ENCODE peak calls at places on chromosomes 7 and 10, in ten cellular contexts. One of them, this sample, is unnamed.

GRCh38 chr7:137874390-137874789 is 27.6 kb upstream of the DGKI start:
- DNase-seq in GM12865: no peak
- DNase-seq in naive thymus-derived CD4-positive, alpha-beta T cell: no peak
- DNase-seq in endothelial cell of umbilical vein: peak
- DNase-seq in cardiac muscle cell: no peak
- DNase-seq in PC-3: no peak
- DNase-seq in left ventricle myocardium inferior: no peak
- DNase-seq in IMR-90: peak
- DNase-seq in esophagus squamous epithelium: no peak
- DNase-seq in lung: no peak
- DNase-seq in this sample: no peak

GRCh38 chr10:34314457-34314856 is 500.6 kb downstream of the PARD3 start:
- DNase-seq in left ventricle myocardium inferior: no peak
- DNase-seq in esophagus squamous epithelium: no peak
- DNase-seq in PC-3: no peak
- DNase-seq in IMR-90: no peak
- DNase-seq in cardiac muscle cell: no peak
- DNase-seq in naive thymus-derived CD4-positive, alpha-beta T cell: no peak
- DNase-seq in lung: no peak
- DNase-seq in endothelial cell of umbilical vein: no peak
- DNase-seq in GM12865: no peak
- DNase-seq in this sample: no peak

GRCh38 chr10:130743751-130744191 is 567.8 kb downstream of the TCERG1L start:
- DNase-seq in GM12865: no peak
- DNase-seq in cardiac muscle cell: no peak
- DNase-seq in endothelial cell of umbilical vein: no peak
- DNase-seq in naive thymus-derived CD4-positive, alpha-beta T cell: no peak
- DNase-seq in left ventricle myocardium inferior: no peak
- DNase-seq in lung: no peak
- DNase-seq in PC-3: no peak
- DNase-seq in esophagus squamous epithelium: no peak
- DNase-seq in IMR-90: no peak
- DNase-seq in this sample: no peak

GRCh38 chr10:70457759-70458305 is 16.4 kb upstream of the NODAL start:
- DNase-seq in naive thymus-derived CD4-positive, alpha-beta T cell: no peak
- DNase-seq in left ventricle myocardium inferior: no peak
- DNase-seq in GM12865: no peak
- DNase-seq in IMR-90: no peak
- DNase-seq in PC-3: no peak
- DNase-seq in lung: no peak
- DNase-seq in endothelial cell of umbilical vein: no peak
- DNase-seq in cardiac muscle cell: no peak
- DNase-seq in esophagus squamous epithelium: no peak
- DNase-seq in this sample: no peak

GRCh38 chr7:131016230-131016629 is 282.2 kb upstream of the KLF14 start:
- DNase-seq in left ventricle myocardium inferior: no peak
- DNase-seq in GM12865: no peak
- DNase-seq in PC-3: peak
- DNase-seq in cardiac muscle cell: no peak
- DNase-seq in naive thymus-derived CD4-positive, alpha-beta T cell: no peak
- DNase-seq in esophagus squamous epithelium: no peak
- DNase-seq in lung: no peak
- DNase-seq in endothelial cell of umbilical vein: peak
- DNase-seq in IMR-90: no peak
- DNase-seq in this sample: no peak

GRCh38 chr10:89683911-89684310 is 17.5 kb upstream of the KIF20B start:
- DNase-seq in left ventricle myocardium inferior: no peak
- DNase-seq in lung: no peak
- DNase-seq in cardiac muscle cell: no peak
- DNase-seq in naive thymus-derived CD4-positive, alpha-beta T cell: no peak
- DNase-seq in esophagus squamous epithelium: no peak
- DNase-seq in endothelial cell of umbilical vein: no peak
- DNase-seq in PC-3: no peak
- DNase-seq in GM12865: no peak
- DNase-seq in IMR-90: no peak
- DNase-seq in this sample: no peak

GRCh38 chr7:105654994-105655900 is 74.0 kb upstream of the EFCAB10 start:
- DNase-seq in left ventricle myocardium inferior: no peak
- DNase-seq in PC-3: peak
- DNase-seq in GM12865: no peak
- DNase-seq in lung: no peak
- DNase-seq in endothelial cell of umbilical vein: peak
- DNase-seq in esophagus squamous epithelium: no peak
- DNase-seq in cardiac muscle cell: peak
- DNase-seq in IMR-90: peak
- DNase-seq in naive thymus-derived CD4-positive, alpha-beta T cell: no peak
- DNase-seq in this sample: peak

GRCh38 chr7:159139202-159139601 is 5.5 kb downstream of the VIPR2 start:
- DNase-seq in GM12865: no peak
- DNase-seq in naive thymus-derived CD4-positive, alpha-beta T cell: no peak
- DNase-seq in left ventricle myocardium inferior: no peak
- DNase-seq in cardiac muscle cell: no peak
- DNase-seq in PC-3: no peak
- DNase-seq in endothelial cell of umbilical vein: no peak
- DNase-seq in IMR-90: no peak
- DNase-seq in esophagus squamous epithelium: no peak
- DNase-seq in lung: no peak
- DNase-seq in this sample: no peak

GRCh38 chr7:67662804-67663203 is 666.2 kb downstream of the TYW1 start:
- DNase-seq in PC-3: no peak
- DNase-seq in naive thymus-derived CD4-positive, alpha-beta T cell: no peak
- DNase-seq in cardiac muscle cell: no peak
- DNase-seq in GM12865: no peak
- DNase-seq in IMR-90: no peak
- DNase-seq in esophagus squamous epithelium: no peak
- DNase-seq in lung: no peak
- DNase-seq in left ventricle myocardium inferior: no peak
- DNase-seq in endothelial cell of umbilical vein: no peak
- DNase-seq in this sample: no peak

GRCh38 chr10:94398762-94399161 is 3.6 kb upstream of the TBC1D12 start:
- DNase-seq in PC-3: no peak
- DNase-seq in naive thymus-derived CD4-positive, alpha-beta T cell: no peak
- DNase-seq in IMR-90: no peak
- DNase-seq in lung: no peak
- DNase-seq in endothelial cell of umbilical vein: no peak
- DNase-seq in esophagus squamous epithelium: no peak
- DNase-seq in cardiac muscle cell: no peak
- DNase-seq in GM12865: no peak
- DNase-seq in left ventricle myocardium inferior: no peak
- DNase-seq in this sample: no peak

GRCh38 chr10:94403823-94404228 is 1.5 kb downstream of the TBC1D12 start:
- DNase-seq in lung: no peak
- DNase-seq in left ventricle myocardium inferior: no peak
- DNase-seq in naive thymus-derived CD4-positive, alpha-beta T cell: no peak
- DNase-seq in PC-3: no peak
- DNase-seq in endothelial cell of umbilical vein: no peak
- DNase-seq in GM12865: no peak
- DNase-seq in IMR-90: no peak
- DNase-seq in cardiac muscle cell: no peak
- DNase-seq in esophagus squamous epithelium: no peak
- DNase-seq in this sample: no peak

GRCh38 chr10:94405406-94405805 is 3.1 kb downstream of the TBC1D12 start:
- DNase-seq in naive thymus-derived CD4-positive, alpha-beta T cell: no peak
- DNase-seq in PC-3: no peak
- DNase-seq in IMR-90: no peak
- DNase-seq in cardiac muscle cell: no peak
- DNase-seq in left ventricle myocardium inferior: no peak
- DNase-seq in lung: no peak
- DNase-seq in GM12865: no peak
- DNase-seq in esophagus squamous epithelium: no peak
- DNase-seq in endothelial cell of umbilical vein: no peak
- DNase-seq in this sample: no peak

GRCh38 chr10:94403034-94403822 is 887 bp downstream of the TBC1D12 start:
- DNase-seq in GM12865: peak
- DNase-seq in left ventricle myocardium inferior: peak
- DNase-seq in naive thymus-derived CD4-positive, alpha-beta T cell: peak
- DNase-seq in esophagus squamous epithelium: peak
- DNase-seq in endothelial cell of umbilical vein: peak
- DNase-seq in lung: peak
- DNase-seq in PC-3: peak
- DNase-seq in cardiac muscle cell: peak
- DNase-seq in IMR-90: peak
- DNase-seq in this sample: peak

GRCh38 chr10:94402204-94403033 is at the start of gene TBC1D12:
- DNase-seq in esophagus squamous epithelium: peak
- DNase-seq in GM12865: peak
- DNase-seq in cardiac muscle cell: peak
- DNase-seq in IMR-90: peak
- DNase-seq in endothelial cell of umbilical vein: peak
- DNase-seq in lung: peak
- DNase-seq in left ventricle myocardium inferior: peak
- DNase-seq in PC-3: peak
- DNase-seq in naive thymus-derived CD4-positive, alpha-beta T cell: peak
- DNase-seq in this sample: peak
- H3K4me3 ChIP-seq in esophagus squamous epithelium: peak
- H3K4me3 ChIP-seq in GM12865: peak
- H3K4me3 ChIP-seq in cardiac muscle cell: peak
- H3K4me3 ChIP-seq in IMR-90: peak
- H3K4me3 ChIP-seq in endothelial cell of umbilical vein: peak
- H3K4me3 ChIP-seq in lung: peak
- H3K4me3 ChIP-seq in left ventricle myocardium inferior: peak
- H3K4me3 ChIP-seq in PC-3: peak
- H3K4me3 ChIP-seq in naive thymus-derived CD4-positive, alpha-beta T cell: peak
- H3K4me3 ChIP-seq in this sample: peak

DNA sequence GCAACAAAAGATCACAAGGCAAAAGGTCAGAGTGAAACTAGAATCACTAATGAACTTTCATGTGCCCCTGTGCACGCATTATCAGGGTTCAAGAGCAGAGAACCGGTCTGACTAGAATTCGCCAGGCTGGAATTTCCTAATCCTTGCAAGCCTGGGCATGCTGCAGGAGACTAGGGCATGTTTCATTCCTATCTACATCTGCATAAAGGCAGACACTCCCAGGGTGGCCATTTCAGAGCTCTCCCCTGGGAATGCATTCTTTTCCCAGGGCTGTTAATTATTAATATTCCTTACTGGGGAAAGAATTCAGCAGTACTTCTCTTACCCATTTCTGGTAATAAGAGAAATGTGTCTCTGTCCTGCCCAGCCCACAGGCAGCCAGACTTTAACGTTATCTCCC is 90.5 kb downstream of the CDC14C start:
- DNase-seq in PC-3: no peak
- DNase-seq in left ventricle myocardium inferior: no peak
- DNase-seq in naive thymus-derived CD4-positive, alpha-beta T cell: no peak
- DNase-seq in IMR-90: no peak
- DNase-seq in lung: no peak
- DNase-seq in endothelial cell of umbilical vein: no peak
- DNase-seq in esophagus squamous epithelium: no peak
- DNase-seq in GM12865: no peak
- DNase-seq in cardiac muscle cell: no peak
- DNase-seq in this sample: no peak
- H3K4me3 ChIP-seq in PC-3: no peak
- H3K4me3 ChIP-seq in left ventricle myocardium inferior: no peak
- H3K4me3 ChIP-seq in naive thymus-derived CD4-positive, alpha-beta T cell: no peak
- H3K4me3 ChIP-seq in IMR-90: no peak
- H3K4me3 ChIP-seq in lung: no peak
- H3K4me3 ChIP-seq in endothelial cell of umbilical vein: no peak
- H3K4me3 ChIP-seq in esophagus squamous epithelium: no peak
- H3K4me3 ChIP-seq in GM12865: no peak
- H3K4me3 ChIP-seq in cardiac muscle cell: no peak
- H3K4me3 ChIP-seq in this sample: no peak

GRCh38 chr10:28765641-28766040 is 88.3 kb downstream of the BAMBI start:
- DNase-seq in IMR-90: no peak
- DNase-seq in PC-3: no peak
- DNase-seq in GM12865: no peak
- DNase-seq in naive thymus-derived CD4-positive, alpha-beta T cell: no peak
- DNase-seq in endothelial cell of umbilical vein: no peak
- DNase-seq in cardiac muscle cell: no peak
- DNase-seq in lung: no peak
- DNase-seq in esophagus squamous epithelium: no peak
- DNase-seq in left ventricle myocardium inferior: no peak
- DNase-seq in this sample: no peak

GRCh38 chr10:28763471-28763870 is 86.2 kb downstream of the BAMBI start:
- DNase-seq in IMR-90: no peak
- DNase-seq in endothelial cell of umbilical vein: no peak
- DNase-seq in esophagus squamous epithelium: no peak
- DNase-seq in left ventricle myocardium inferior: no peak
- DNase-seq in cardiac muscle cell: no peak
- DNase-seq in lung: no peak
- DNase-seq in PC-3: no peak
- DNase-seq in naive thymus-derived CD4-positive, alpha-beta T cell: no peak
- DNase-seq in GM12865: no peak
- DNase-seq in this sample: no peak

GRCh38 chr10:28761084-28761875 is 84.0 kb downstream of the BAMBI start:
- DNase-seq in PC-3: no peak
- DNase-seq in endothelial cell of umbilical vein: no peak
- DNase-seq in GM12865: no peak
- DNase-seq in esophagus squamous epithelium: no peak
- DNase-seq in lung: no peak
- DNase-seq in naive thymus-derived CD4-positive, alpha-beta T cell: no peak
- DNase-seq in cardiac muscle cell: no peak
- DNase-seq in left ventricle myocardium inferior: no peak
- DNase-seq in IMR-90: no peak
- DNase-seq in this sample: no peak
- H3K4me3 ChIP-seq in PC-3: no peak
- H3K4me3 ChIP-seq in endothelial cell of umbilical vein: no peak
- H3K4me3 ChIP-seq in GM12865: no peak
- H3K4me3 ChIP-seq in esophagus squamous epithelium: no peak
- H3K4me3 ChIP-seq in lung: no peak
- H3K4me3 ChIP-seq in naive thymus-derived CD4-positive, alpha-beta T cell: no peak
- H3K4me3 ChIP-seq in cardiac muscle cell: no peak
- H3K4me3 ChIP-seq in left ventricle myocardium inferior: no peak
- H3K4me3 ChIP-seq in IMR-90: no peak
- H3K4me3 ChIP-seq in this sample: no peak

DNA sequence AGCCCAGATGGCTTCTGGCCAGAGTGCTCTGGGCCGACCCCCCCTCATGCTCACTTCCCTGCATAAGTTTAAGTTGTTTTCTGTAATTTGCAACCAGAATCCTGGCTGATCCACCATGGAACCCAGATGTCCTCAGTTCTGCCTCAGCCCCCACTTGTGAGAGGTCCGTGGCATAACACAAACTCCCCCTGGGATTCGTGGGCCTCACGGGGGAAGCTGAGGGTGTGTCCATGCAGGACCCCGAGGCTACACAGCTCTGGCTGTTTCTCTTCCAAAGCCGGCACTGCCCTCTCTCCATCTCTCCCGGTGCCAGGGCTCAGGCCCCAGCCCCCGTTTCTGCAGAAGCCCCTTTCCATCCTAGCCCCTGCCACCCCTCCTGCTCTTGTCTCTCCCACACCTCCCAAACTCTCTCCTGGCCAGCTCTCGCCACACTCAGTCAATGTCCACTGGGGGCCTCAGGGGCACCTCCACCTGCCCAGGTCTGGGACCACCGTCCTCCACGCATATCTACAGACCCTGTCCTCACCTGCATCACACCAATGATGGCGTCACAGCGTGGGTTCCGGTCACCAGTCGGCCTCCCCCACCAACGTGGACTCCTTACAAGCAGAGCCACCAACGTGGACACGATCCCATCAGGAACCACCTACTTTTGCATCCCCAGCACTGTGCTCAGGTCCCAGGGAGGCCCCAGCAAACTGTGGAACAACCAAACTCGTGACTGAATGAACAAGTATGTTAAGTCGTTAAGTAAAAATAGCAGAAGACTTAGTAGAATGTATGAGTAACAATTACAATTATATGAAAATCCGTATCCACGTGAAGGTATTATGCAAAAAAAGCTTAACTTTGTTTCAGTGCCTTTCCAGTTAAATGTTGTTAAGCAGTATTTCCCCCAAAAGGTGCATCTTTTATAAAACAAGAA is 38.5 kb downstream of the DIP2C start:
- DNase-seq in lung: no peak
- DNase-seq in esophagus squamous epithelium: no peak
- DNase-seq in cardiac muscle cell: no peak
- DNase-seq in PC-3: no peak
- DNase-seq in IMR-90: peak
- DNase-seq in left ventricle myocardium inferior: no peak
- DNase-seq in GM12865: no peak
- DNase-seq in endothelial cell of umbilical vein: no peak
- DNase-seq in naive thymus-derived CD4-positive, alpha-beta T cell: no peak
- DNase-seq in this sample: no peak
- H3K4me3 ChIP-seq in lung: no peak
- H3K4me3 ChIP-seq in esophagus squamous epithelium: peak
- H3K4me3 ChIP-seq in cardiac muscle cell: no peak
- H3K4me3 ChIP-seq in PC-3: no peak
- H3K4me3 ChIP-seq in IMR-90: peak
- H3K4me3 ChIP-seq in left ventricle myocardium inferior: peak
- H3K4me3 ChIP-seq in GM12865: no peak
- H3K4me3 ChIP-seq in endothelial cell of umbilical vein: no peak
- H3K4me3 ChIP-seq in naive thymus-derived CD4-positive, alpha-beta T cell: no peak
- H3K4me3 ChIP-seq in this sample: peak

This sample was measured in pancreas.